ENCODE peak calls at places on chromosomes 12 and 14, in eight cellular contexts. O, C, I, P, W, A, M and X are unnamed samples.

GRCh38 chr12:54300267-54300731 is 516 bp downstream of the NFE2 start:
- DNase-seq in O (no peak), C (no peak), I (no peak), P (no peak), W (no peak), A (no peak), M (no peak), X (no peak)

GRCh38 chr12:101775814-101776213 is 36.6 kb upstream of the SYCP3 start:
- DNase-seq in O (no peak), C (no peak), I (no peak), P (no peak), W (no peak), A (no peak), M (no peak), X (no peak)

GRCh38 chr12:124837958-124838803 is 25.5 kb downstream of the SCARB1 start:
- DNase-seq in O (no peak), C (no peak), I (no peak), P (peak; percentile 70), W (no peak), A (peak; percentile 87), M (peak; percentile 77), X (no peak)

GRCh38 chr14:72815459-72815858 is 78.4 kb downstream of the DPF3 start:
- DNase-seq in O (no peak), C (no peak), I (no peak), P (no peak), W (no peak), A (no peak), M (no peak), X (no peak)

GRCh38 chr12:1915082-1915968 is 3.1 kb downstream of the CACNA2D4 start:
- DNase-seq in O (peak; percentile 23), C (peak; percentile 1), I (no peak), P (no peak), W (no peak), A (no peak), M (no peak), X (no peak)

GRCh38 chr14:52950410-52950897 is 396 bp downstream of the FERMT2 start:
- DNase-seq in O (peak; percentile 14), C (peak; percentile 55), I (no peak), P (no peak), W (no peak), A (peak; percentile 42), M (peak; percentile 71), X (peak; percentile 16)

GRCh38 chr14:53620325-53620716 is 336.3 kb downstream of the BMP4 start:
- DNase-seq in O (no peak), C (no peak), I (no peak), P (peak; percentile 2), W (no peak), A (peak; percentile 20), M (no peak), X (no peak)

GRCh38 chr14:63951429-63951828 is 98.6 kb downstream of the SYNE2 start:
- DNase-seq in O (no peak), C (no peak), I (no peak), P (no peak), W (no peak), A (no peak), M (no peak), X (no peak)

GRCh38 chr14:91350813-91351507 is 66.7 kb downstream of the CCDC88C start:
- DNase-seq in O (peak; percentile 63), C (no peak), I (peak; percentile 45), P (no peak), W (no peak), A (no peak), M (no peak), X (no peak)

GRCh38 chr12:61521258-61521657 is 738.9 kb upstream of the USP15 start:
- DNase-seq in O (no peak), C (no peak), I (no peak), P (no peak), W (no peak), A (no peak), M (no peak), X (no peak)

GRCh38 chr14:44898547-44898946 is 63.2 kb downstream of the KLHL28 start:
- DNase-seq in O (no peak), C (no peak), I (no peak), P (no peak), W (no peak), A (no peak), M (no peak), X (no peak)

GRCh38 chr12:94254270-94254669 is 105.9 kb downstream of the PLXNC1 start:
- DNase-seq in O (no peak), C (no peak), I (no peak), P (no peak), W (no peak), A (no peak), M (no peak), X (no peak)

GRCh38 chr14:23555882-23556699 is at the start of gene THTPA:
- DNase-seq in O (peak; percentile 93), C (peak; percentile 88), I (peak; percentile 93), P (no peak), W (peak; percentile 86), A (peak; percentile 85), M (peak; percentile 97), X (peak; percentile 89)

GRCh38 chr14:69354383-69355154 is 43.5 kb downstream of the ERH start:
- DNase-seq in O (peak; percentile 75), C (no peak), I (peak; percentile 42), P (no peak), W (peak; percentile 7), A (no peak), M (no peak), X (peak; percentile 16)

GRCh38 chr12:42982828-42983227 is 393.3 kb upstream of the PRICKLE1 start:
- DNase-seq in O (no peak), C (no peak), I (no peak), P (no peak), W (no peak), A (no peak), M (no peak), X (no peak)

GRCh38 chr12:79936670-79937069 is 1.8 kb upstream of the PPP1R12A start:
- DNase-seq in O (no peak), C (no peak), I (no peak), P (no peak), W (no peak), A (no peak), M (no peak), X (no peak)

GRCh38 chr14:92917041-92917940 is 5.7 kb upstream of the CHGA start:
- DNase-seq in O (no peak), C (no peak), I (no peak), P (no peak), W (no peak), A (no peak), M (no peak), X (no peak)

GRCh38 chr14:24816011-24816928 is 182.3 kb upstream of the GZMB start:
- DNase-seq in O (no peak), C (no peak), I (no peak), P (no peak), W (no peak), A (no peak), M (peak; percentile 33), X (no peak)